ENCODE peak calls at places on chromosome 13, in five cellular contexts. E is uterus, O is fibroblast of lung, B is esophagus squamous epithelium, A is body of pancreas. V is an unnamed sample.

GRCh38 chr13:64471916-64472315 is 2758.2 kb downstream of the PCDH9 start:
- DNase-seq in B (no peak), O (peak), E (no peak), A (no peak), V (no peak)

GRCh38 chr13:60699636-60700035 is 302.6 kb downstream of the TDRD3 start:
- DNase-seq in A (no peak), B (no peak), E (no peak), O (no peak), V (no peak)

GRCh38 chr13:90968510-90968909 is 379.0 kb upstream of the MIR17HG start:
- DNase-seq in A (peak), B (no peak), O (peak), E (no peak), V (peak)

GRCh38 chr13:77016888-77017623 is 9.9 kb downstream of the FBXL3 start:
- DNase-seq in B (no peak), E (no peak), A (no peak), O (no peak), V (no peak)

GRCh38 chr13:94176576-94176975 is 302.9 kb downstream of the DCT start:
- DNase-seq in B (no peak), O (peak), E (no peak), A (no peak), V (no peak)

GRCh38 chr13:111654531-111654930 is 334.1 kb downstream of the TEX29 start:
- DNase-seq in O (no peak), B (no peak), A (no peak), E (no peak), V (no peak)

GRCh38 chr13:32594339-32594738 is 8.1 kb downstream of the PDS5B start:
- DNase-seq in E (no peak), B (no peak), O (peak), A (no peak), V (no peak)

GRCh38 chr13:36548129-36548528 is 115.8 kb downstream of the CCNA1 start:
- DNase-seq in B (no peak), A (no peak), O (no peak), E (no peak), V (no peak)

GRCh38 chr13:19321222-19321621 is 139.6 kb upstream of the TUBA3C start:
- DNase-seq in E (no peak), O (no peak), A (no peak), B (no peak), V (no peak)

GRCh38 chr13:79901336-79901735 is 420.4 kb downstream of the NDFIP2 start:
- DNase-seq in B (no peak), A (no peak), E (no peak), O (peak), V (peak)

GRCh38 chr13:112969692-112970338 is 801 bp downstream of the MCF2L start:
- DNase-seq in B (no peak), E (no peak), O (no peak), A (no peak), V (no peak)

GRCh38 chr13:35768126-35768525 is 291.6 kb upstream of the MAB21L1 start:
- DNase-seq in E (no peak), O (no peak), B (no peak), A (no peak), V (no peak)

GRCh38 chr13:50079278-50080157 is 64.3 kb downstream of the KCNRG start:
- DNase-seq in B (no peak), E (no peak), O (peak), A (no peak), V (no peak)

GRCh38 chr13:79530270-79530669 is 49.3 kb downstream of the NDFIP2 start:
- DNase-seq in O (no peak), A (no peak), B (no peak), E (no peak), V (no peak)

GRCh38 chr13:113399755-113400149 is 35.8 kb upstream of the GRTP1 start:
- DNase-seq in B (no peak), A (no peak), O (no peak), E (no peak), V (no peak)

GRCh38 chr13:70098669-70099068 is 9.0 kb upstream of the ATXN8OS start:
- DNase-seq in O (peak), B (no peak), E (no peak), A (no peak), V (no peak)

GRCh38 chr13:36531746-36532486 is 99.6 kb downstream of the CCNA1 start:
- DNase-seq in O (no peak), E (no peak), B (no peak), A (no peak), V (no peak)

GRCh38 chr13:52868190-52868589 is 19.8 kb upstream of the PCDH8 start:
- DNase-seq in O (no peak), A (no peak), E (no peak), B (no peak), V (no peak)

GRCh38 chr13:24613755-24614154 is 66.5 kb upstream of the ATP12A start:
- DNase-seq in B (no peak), A (no peak), O (no peak), E (no peak), V (no peak)

GRCh38 chr13:67574320-67575233 is 344.4 kb upstream of the PCDH9 start:
- DNase-seq in B (no peak), O (peak), A (no peak), E (no peak), V (no peak)

GRCh38 chr13:101917475-101917810 is 465.0 kb downstream of the ITGBL1 start:
- DNase-seq in O (no peak), A (no peak), E (no peak), B (no peak), V (peak)

GRCh38 chr13:40315416-40316064 is 350.9 kb downstream of the FOXO1 start:
- DNase-seq in E (no peak), B (no peak), A (no peak), O (no peak), V (no peak)

GRCh38 chr13:102945324-102945815 is 99.5 kb downstream of the ERCC5 start:
- DNase-seq in O (no peak), A (no peak), E (no peak), B (no peak), V (no peak)

GRCh38 chr13:76856141-76856571 is 30.0 kb downstream of the KCTD12 start:
- DNase-seq in E (no peak), B (no peak), A (no peak), O (peak), V (no peak)

GRCh38 chr13:61410669-61411297 is 4.9 kb downstream of the PCDH20 start:
- DNase-seq in O (peak), E (no peak), B (no peak), A (no peak), V (no peak)

GRCh38 chr13:23570099-23570926 is at the start of gene TNFRSF19:
- DNase-seq in O (peak), E (peak), B (no peak), A (peak), V (peak)

GRCh38 chr13:93775507-93776108 is 549.0 kb downstream of the GPC6 start:
- DNase-seq in E (no peak), A (no peak), O (peak), B (no peak), V (no peak)

GRCh38 chr13:80054806-80055205 is 286.1 kb downstream of the SPRY2 start:
- DNase-seq in A (no peak), B (no peak), O (no peak), E (no peak), V (no peak)

GRCh38 chr13:114134111-114134943 is 1.9 kb upstream of the RASA3 start:
- DNase-seq in B (no peak), E (no peak), O (no peak), A (no peak), V (peak)

GRCh38 chr13:100490692-100491091 is 97.9 kb downstream of the GGACT start:
- DNase-seq in B (no peak), A (no peak), E (no peak), O (no peak), V (no peak)
- H3K27ac ChIP-seq in B (peak), A (no peak), E (peak), O (no peak), V (no peak)

GRCh38 chr13:42807236-42807635 is 25.9 kb downstream of the FAM216B start:
- DNase-seq in B (no peak), A (no peak), O (no peak), E (no peak), V (no peak)
- H3K27ac ChIP-seq in B (no peak), A (no peak), O (no peak), E (no peak), V (no peak)

GRCh38 chr13:45314822-45315221 is 26.2 kb downstream of the TPT1 start:
- DNase-seq in E (no peak), B (no peak), A (no peak), O (no peak), V (no peak)
- H3K27ac ChIP-seq in E (no peak), B (no peak), A (no peak), O (no peak), V (no peak)

GRCh38 chr13:110392510-110393233 is 85.6 kb downstream of the COL4A2 start:
- DNase-seq in A (no peak), O (peak), E (no peak), B (no peak), V (no peak)
- H3K27ac ChIP-seq in A (no peak), O (peak), E (peak), B (peak), V (no peak)

GRCh38 chr13:43376596-43376995 is 353.2 kb downstream of the DNAJC15 start:
- DNase-seq in E (no peak), O (no peak), B (no peak), A (no peak), V (no peak)
- H3K27ac ChIP-seq in E (no peak), O (no peak), B (no peak), A (no peak), V (no peak)

DNA sequence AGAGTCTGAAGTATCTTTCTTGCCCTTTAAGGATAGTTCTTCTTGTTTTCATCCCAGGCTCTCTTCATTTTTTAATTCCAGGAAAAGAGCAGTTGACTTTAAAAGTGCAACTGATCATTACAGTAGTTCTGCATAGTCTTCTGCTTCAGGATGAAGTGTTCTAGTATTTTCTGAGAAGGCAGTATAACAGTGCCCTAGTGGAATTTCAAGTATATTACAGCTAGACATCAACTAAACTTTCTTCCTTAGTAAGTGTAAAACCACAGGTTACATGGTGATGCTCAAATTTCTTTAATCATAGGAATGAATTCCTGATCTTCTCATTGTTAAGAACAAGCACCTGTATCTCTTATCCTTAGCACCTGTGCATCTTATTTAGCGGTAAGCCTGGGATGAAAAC is 10.9 kb downstream of the NUFIP1 start:
- DNase-seq in E (no peak), A (no peak), O (no peak), B (no peak), V (no peak)
- H3K27ac ChIP-seq in E (no peak), A (no peak), O (no peak), B (no peak), V (no peak)

GRCh38 chr13:110249326-110249725 is 57.6 kb downstream of the COL4A1 start:
- DNase-seq in A (no peak), O (no peak), E (no peak), B (no peak), V (no peak)
- H3K27ac ChIP-seq in A (no peak), O (peak), E (peak), B (peak), V (no peak)

GRCh38 chr13:100461309-100462035 is 127.1 kb downstream of the GGACT start:
- DNase-seq in E (no peak), A (no peak), B (no peak), O (no peak), V (no peak)

GRCh38 chr13:100459747-100460146 is 128.8 kb downstream of the GGACT start:
- DNase-seq in A (no peak), E (no peak), B (no peak), O (no peak), V (no peak)

GRCh38 chr13:100454876-100455275 is 133.7 kb downstream of the GGACT start:
- DNase-seq in E (no peak), O (peak), A (no peak), B (no peak), V (no peak)

GRCh38 chr13:100464006-100464405 is 124.6 kb downstream of the GGACT start:
- DNase-seq in B (no peak), O (no peak), E (no peak), A (no peak), V (no peak)

GRCh38 chr13:100458673-100459072 is 129.9 kb downstream of the GGACT start:
- DNase-seq in E (no peak), O (no peak), B (no peak), A (no peak), V (no peak)
- H3K27ac ChIP-seq in E (no peak), O (no peak), B (no peak), A (no peak), V (no peak)

GRCh38 chr13:73665279-73665678 is 468.9 kb downstream of the KLF12 start:
- DNase-seq in E (no peak), B (no peak), A (no peak), O (no peak), V (no peak)

GRCh38 chr13:73661066-73661465 is 473.1 kb downstream of the KLF12 start:
- DNase-seq in A (no peak), E (no peak), B (no peak), O (no peak), V (no peak)

GRCh38 chr13:73658639-73659038 is 475.6 kb downstream of the KLF12 start:
- DNase-seq in A (no peak), E (no peak), B (no peak), O (no peak), V (no peak)

GRCh38 chr13:73662833-73663232 is 471.4 kb downstream of the KLF12 start:
- DNase-seq in E (no peak), A (no peak), B (no peak), O (no peak), V (no peak)

GRCh38 chr13:73661687-73662425 is 472.3 kb downstream of the KLF12 start:
- DNase-seq in A (no peak), O (no peak), B (no peak), E (no peak), V (no peak)
- H3K27ac ChIP-seq in A (no peak), O (no peak), B (no peak), E (no peak), V (no peak)

DNA sequence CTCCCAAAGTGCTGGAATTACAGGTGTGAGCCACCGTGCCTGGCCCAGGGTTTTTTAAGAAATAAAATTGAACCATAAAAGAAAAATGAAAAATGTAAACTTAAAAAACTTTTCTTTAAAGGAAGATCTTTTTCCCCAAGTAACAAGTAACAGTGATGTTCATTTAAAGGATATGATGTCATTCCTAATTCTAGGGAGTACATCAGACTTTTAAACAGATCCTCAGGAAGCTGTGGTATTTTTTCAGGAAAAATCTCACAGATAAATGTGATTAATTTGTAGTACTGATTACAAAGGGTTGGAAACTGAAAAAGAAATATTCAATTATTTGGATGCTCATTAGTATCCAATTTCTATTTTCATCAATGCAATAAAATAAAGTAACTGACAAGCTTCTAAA is 14.6 kb upstream of the EEF1AKMT1 start:
- DNase-seq in B (no peak), A (no peak), E (no peak), O (no peak), V (no peak)
- H3K27ac ChIP-seq in B (no peak), A (no peak), E (no peak), O (no peak), V (no peak)